ENCODE peak calls at places on chromosomes 11 and 22, in eight cellular contexts. V is fibroblast of lung, F is cardiac fibroblast, W is BJ, Z is lower leg skin, C is endodermal cell, R is psoas muscle, Q is A549. N is an unnamed sample.

GRCh38 chr11:119727523-119728081 is 1.4 kb downstream of the NECTIN1 start:
- DNase-seq in V (no peak), F (no peak), W (no peak), Z (no peak), C (peak; percentile 88), R (peak; percentile 31), Q (peak; percentile 51), N (no peak)

GRCh38 chr11:8091671-8092070 is 10.7 kb downstream of the TUB start:
- DNase-seq in V (no peak), F (no peak), W (no peak), Z (peak; percentile 28), C (peak; percentile 26), R (no peak), Q (no peak), N (no peak)

GRCh38 chr11:46143049-46143806 is 22.0 kb upstream of the PHF21A start:
- DNase-seq in V (no peak), F (no peak), W (no peak), Z (no peak), C (no peak), R (no peak), Q (no peak), N (no peak)

GRCh38 chr22:30806391-30806861 is 111.8 kb downstream of the OSBP2 start:
- DNase-seq in V (peak; percentile 88), F (peak; percentile 51), W (no peak), Z (no peak), C (peak; percentile 84), R (no peak), Q (no peak), N (peak; percentile 53)

GRCh38 chr11:8329961-8330361 is 66.3 kb upstream of the LMO1 start:
- DNase-seq in V (no peak), F (no peak), W (no peak), Z (no peak), C (peak; percentile 73), R (no peak), Q (no peak), N (no peak)

GRCh38 chr11:9060700-9061111 is 30.7 kb downstream of the SCUBE2 start:
- DNase-seq in V (no peak), F (peak; percentile 9), W (no peak), Z (no peak), C (peak; percentile 75), R (no peak), Q (peak; percentile 18), N (no peak)

GRCh38 chr11:65415499-65416340 is 6.9 kb upstream of the NEAT1 start:
- DNase-seq in V (no peak), F (no peak), W (no peak), Z (peak; percentile 83), C (peak; percentile 54), R (no peak), Q (no peak), N (no peak)

GRCh38 chr11:726278-726915 is 20.4 kb downstream of the EPS8L2 start:
- DNase-seq in V (peak; percentile 68), F (peak; percentile 33), W (no peak), Z (peak; percentile 92), C (peak; percentile 80), R (peak; percentile 47), Q (no peak), N (no peak)

GRCh38 chr22:39240841-39241631 is 3.7 kb downstream of the PDGFB start:
- DNase-seq in V (no peak), F (peak; percentile 25), W (no peak), Z (peak; percentile 94), C (no peak), R (peak; percentile 70), Q (peak; percentile 29), N (no peak)

GRCh38 chr11:124898711-124899110 is 1.0 kb upstream of the ROBO4 start:
- DNase-seq in V (no peak), F (peak; percentile 81), W (no peak), Z (peak; percentile 84), C (peak; percentile 65), R (peak; percentile 47), Q (no peak), N (peak; percentile 94)

GRCh38 chr11:73596547-73596946 is 1.4 kb downstream of the FAM168A start:
- DNase-seq in V (no peak), F (no peak), W (no peak), Z (no peak), C (no peak), R (no peak), Q (no peak), N (no peak)

GRCh38 chr11:121895919-121896318 is 220.1 kb downstream of the BLID start:
- DNase-seq in V (peak; percentile 79), F (peak; percentile 75), W (peak; percentile 77), Z (no peak), C (no peak), R (no peak), Q (no peak), N (peak; percentile 63)

GRCh38 chr11:15800121-15800800 is 556.1 kb downstream of the SOX6 start:
- DNase-seq in V (peak; percentile 96), F (peak; percentile 94), W (no peak), Z (peak; percentile 88), C (no peak), R (peak; percentile 46), Q (no peak), N (peak; percentile 91)

GRCh38 chr11:104487035-104487775 is 323.3 kb upstream of the PDGFD start:
- DNase-seq in V (peak; percentile 12), F (no peak), W (no peak), Z (no peak), C (no peak), R (no peak), Q (no peak), N (peak; percentile 26)

GRCh38 chr11:12029738-12030363 is 21.4 kb upstream of the DKK3 start:
- DNase-seq in V (no peak), F (no peak), W (no peak), Z (no peak), C (no peak), R (no peak), Q (no peak), N (no peak)

GRCh38 chr11:130314184-130314748 is 451 bp downstream of the ZBTB44 start:
- DNase-seq in V (peak; percentile 27), F (peak; percentile 37), W (no peak), Z (peak; percentile 91), C (peak; percentile 85), R (peak; percentile 67), Q (peak; percentile 29), N (peak; percentile 30)

GRCh38 chr11:103487113-103487512 is 377.9 kb downstream of the DYNC2H1 start:
- DNase-seq in V (no peak), F (no peak), W (no peak), Z (no peak), C (no peak), R (no peak), Q (no peak), N (no peak)

GRCh38 chr22:49198705-49199084 is 629.0 kb downstream of the BRD1 start:
- DNase-seq in V (no peak), F (no peak), W (no peak), Z (peak; percentile 31), C (peak; percentile 16), R (no peak), Q (no peak), N (no peak)

GRCh38 chr11:70703141-70704052 is 305.1 kb downstream of the CTTN start:
- DNase-seq in V (no peak), F (no peak), W (no peak), Z (no peak), C (peak; percentile 79), R (no peak), Q (no peak), N (no peak)

DNA sequence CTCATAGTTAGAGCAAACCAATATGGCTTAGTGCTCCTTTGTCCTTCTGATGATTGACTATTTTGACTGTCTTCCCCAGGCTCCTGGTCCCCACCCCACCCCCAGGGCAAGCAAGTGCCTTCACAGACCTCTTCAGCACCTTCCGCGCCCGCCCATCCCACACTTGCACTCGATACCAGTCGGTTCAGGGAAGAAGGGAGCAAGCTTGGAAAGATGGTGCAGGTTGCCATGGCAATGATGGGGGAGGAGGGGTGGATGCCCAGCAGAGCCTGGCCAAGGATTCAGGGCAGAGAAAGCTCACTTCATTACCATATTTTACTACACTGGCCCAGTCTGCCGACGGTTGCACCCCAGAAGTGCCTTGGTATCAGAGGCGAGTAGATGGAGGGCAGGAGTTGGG is 2.2 kb downstream of the TMEM132A start:
- DNase-seq in V (no peak), F (no peak), W (no peak), Z (no peak), C (no peak), R (no peak), Q (no peak), N (no peak)
- H3K4me3 ChIP-seq in V (no peak overlapping the region), F (no peak overlapping the region), W (no peak overlapping the region), Z (no peak overlapping the region), C (no peak overlapping the region), R (no peak overlapping the region), Q (no peak overlapping the region), N (no peak overlapping the region)

DNA sequence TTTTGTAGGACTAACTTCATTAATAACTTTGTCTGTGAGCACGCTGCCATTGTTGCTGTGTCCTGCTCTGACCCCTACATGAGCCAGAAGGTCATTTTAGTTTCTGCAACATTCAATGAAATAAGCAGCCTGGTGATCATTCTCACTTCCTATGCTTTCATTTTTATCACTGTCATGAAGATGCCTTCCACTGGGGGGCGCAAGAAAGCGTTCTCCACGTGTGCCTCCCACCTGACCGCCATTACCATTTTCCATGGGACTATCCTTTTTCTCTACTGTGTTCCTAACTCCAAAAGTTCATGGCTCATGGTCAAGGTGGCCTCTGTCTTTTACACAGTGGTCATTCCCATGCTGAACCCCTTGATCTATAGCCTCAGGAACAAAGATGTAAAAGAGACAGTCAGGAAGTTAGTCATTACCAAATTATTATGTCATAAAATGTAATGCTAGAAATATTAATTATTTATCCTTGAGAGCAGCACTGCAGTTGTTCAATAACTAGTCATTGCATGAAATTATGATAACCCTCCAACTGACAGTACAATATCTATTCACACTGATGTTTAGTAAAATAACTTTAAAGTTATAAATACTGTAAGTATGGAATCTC is 46.4 kb upstream of the OR5D13 start:
- DNase-seq in V (no peak), F (no peak), W (no peak), Z (no peak), C (peak; percentile 60), R (no peak), Q (no peak), N (no peak)
- TF ChIP-seq CTCF in V (no peak), F (no peak), W (no peak), Z (no peak), C (peak; percentile 42), R (no peak), Q (no peak), N (no peak)

DNA sequence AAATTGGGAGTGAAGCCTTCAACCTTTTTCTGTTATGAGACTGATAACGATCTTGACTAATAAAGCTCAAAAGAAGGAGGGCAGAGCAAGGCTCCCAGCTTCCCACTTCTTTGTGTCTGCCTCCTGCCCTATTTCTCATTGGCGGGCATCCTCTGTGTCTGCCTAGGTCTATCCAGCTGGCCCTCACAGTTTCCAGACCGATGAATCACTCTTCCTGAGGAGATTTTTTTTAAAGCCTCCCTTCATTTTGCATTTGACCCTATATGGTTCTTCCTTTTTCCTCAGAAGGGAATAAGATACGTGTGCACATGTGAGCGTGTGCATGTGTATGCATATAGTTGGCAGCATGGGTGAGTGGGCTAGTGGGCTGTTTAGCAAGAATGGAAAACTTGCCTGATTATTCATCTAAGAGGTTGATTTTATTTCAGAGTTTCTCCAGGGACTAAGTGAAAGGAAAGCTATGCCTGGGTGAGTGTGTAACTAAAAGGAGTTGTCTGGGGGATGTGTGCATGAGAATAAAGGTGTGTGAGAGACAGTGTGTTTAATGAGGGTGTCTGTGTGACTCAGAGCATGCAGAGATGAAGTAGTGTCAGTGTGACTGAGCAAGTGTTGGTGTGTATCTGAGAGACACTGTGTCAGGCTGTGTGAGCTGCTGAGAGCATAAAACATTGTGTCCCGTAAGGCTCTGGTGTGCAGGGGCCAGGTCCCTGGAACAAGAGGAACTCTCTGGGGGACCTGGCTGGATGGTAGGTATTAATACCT is 12.2 kb downstream of the PHLDB1 start:
- DNase-seq in V (peak; percentile 98), F (peak; percentile 98), W (peak; percentile 78), Z (peak; percentile 84), C (no peak), R (peak; percentile 65), Q (no peak), N (peak; percentile 98)
- H3K4me3 ChIP-seq in V (no peak overlapping the region), F (no peak overlapping the region), W (no peak overlapping the region), Z (no peak overlapping the region), C (no peak overlapping the region), R (no peak overlapping the region), Q (no peak overlapping the region), N (no peak overlapping the region)

GRCh38 chr22:25420925-25421904 is 143.3 kb upstream of the GRK3 start:
- DNase-seq in V (no peak), F (peak; percentile 10), W (no peak), Z (no peak), C (peak; percentile 84), R (no peak), Q (no peak), N (no peak)
- TF ChIP-seq CTCF in V (peak; percentile 22), F (no peak), W (peak; percentile 3), Z (no peak), C (peak; percentile 31), R (no peak), Q (no peak), N (no peak)